ENCODE peak calls at places on chromosomes 13 and 19, in eight cellular contexts. O is GM23248, B is astrocyte, Z is PC-3, C is neural progenitor cell, D is H9, F is fibroblast of lung, S is HCT116. A is an unnamed sample. For H3K4me1 and H3K9me3, the result is how much of the 10 kb centered on the place peaks cover.

GRCh38 chr13:76009491-76009890 is 373.4 kb downstream of the LMO7 start:
- DNase-seq in D (no peak), O (no peak), C (no peak), F (peak), B (peak), S (no peak), Z (peak), A (no peak)

GRCh38 chr13:44230736-44231135 is 142.9 kb upstream of the SERP2 start:
- DNase-seq in F (no peak), C (no peak), S (no peak), D (no peak), Z (peak), B (peak), O (no peak), A (no peak)

GRCh38 chr19:7534531-7534980 is 961 bp upstream of the PNPLA6 start:
- DNase-seq in C (peak), S (no peak), O (peak), B (peak), F (peak), D (peak), Z (peak), A (peak)

GRCh38 chr13:111278711-111279110 is 41.7 kb upstream of the TEX29 start:
- DNase-seq in C (no peak), S (no peak), F (no peak), B (no peak), Z (no peak), D (no peak), O (no peak), A (no peak)

GRCh38 chr13:39531646-39532045 is 71.3 kb downstream of the LHFPL6 start:
- DNase-seq in F (peak), C (no peak), O (peak), B (peak), D (no peak), Z (peak), S (no peak), A (no peak)

GRCh38 chr13:112733661-112734379 is 44.0 kb downstream of the ATP11A start:
- DNase-seq in B (peak), S (no peak), C (peak), O (no peak), D (peak), Z (no peak), F (no peak), A (no peak)

GRCh38 chr13:73681779-73682178 is 452.4 kb downstream of the KLF12 start:
- DNase-seq in C (no peak), D (no peak), F (no peak), Z (no peak), O (no peak), S (no peak), B (no peak), A (no peak)

GRCh38 chr13:39900106-39900750 is 244.8 kb downstream of the COG6 start:
- DNase-seq in F (peak), D (no peak), B (peak), Z (no peak), S (no peak), O (no peak), C (no peak), A (no peak)

GRCh38 chr13:110226051-110226562 is 80.8 kb downstream of the COL4A1 start:
- DNase-seq in F (peak), O (no peak), B (peak), D (no peak), S (no peak), Z (no peak), C (no peak), A (no peak)

GRCh38 chr19:2810141-2811091 is 9.3 kb upstream of the ZNF554 start:
- DNase-seq in D (no peak), O (no peak), F (no peak), B (no peak), S (no peak), Z (no peak), C (no peak), A (no peak)

GRCh38 chr13:59012731-59013130 is 1151.0 kb downstream of the DIAPH3 start:
- DNase-seq in Z (no peak), D (peak), C (no peak), B (no peak), O (no peak), S (no peak), F (no peak), A (no peak)

GRCh38 chr19:43532571-43532961 is 422 bp upstream of the ZNF575 start:
- DNase-seq in C (no peak), S (peak), O (no peak), D (peak), Z (no peak), F (no peak), B (no peak), A (peak)

GRCh38 chr13:110923086-110923485 is 8.2 kb upstream of the ANKRD10 start:
- DNase-seq in B (no peak), Z (no peak), O (no peak), F (no peak), C (no peak), S (no peak), D (peak), A (no peak)

GRCh38 chr13:99926014-99926731 is 45.4 kb downstream of the ZIC5 start:
- DNase-seq in B (peak), S (peak), O (peak), C (no peak), D (no peak), F (peak), Z (peak), A (peak)

GRCh38 chr19:46783670-46784069 is 4.7 kb downstream of the SLC1A5 start:
- DNase-seq in D (no peak), S (no peak), O (no peak), F (no peak), B (no peak), Z (no peak), C (no peak), A (no peak)
- H3K9ac ChIP-seq in D (no peak), S (no peak), O (peak), F (no peak), B (peak), Z (no peak), C (no peak), A (peak)

GRCh38 chr19:16033136-16033530 is 43.2 kb upstream of the TPM4 start:
- DNase-seq in O (no peak), F (no peak), D (no peak), S (no peak), B (no peak), Z (no peak), C (no peak), A (no peak)
- H3K4me1 ChIP-seq in O (under half), F (under half), D (under half), S (under half), B (under half), Z (under half), C (under half), A (under half)

DNA sequence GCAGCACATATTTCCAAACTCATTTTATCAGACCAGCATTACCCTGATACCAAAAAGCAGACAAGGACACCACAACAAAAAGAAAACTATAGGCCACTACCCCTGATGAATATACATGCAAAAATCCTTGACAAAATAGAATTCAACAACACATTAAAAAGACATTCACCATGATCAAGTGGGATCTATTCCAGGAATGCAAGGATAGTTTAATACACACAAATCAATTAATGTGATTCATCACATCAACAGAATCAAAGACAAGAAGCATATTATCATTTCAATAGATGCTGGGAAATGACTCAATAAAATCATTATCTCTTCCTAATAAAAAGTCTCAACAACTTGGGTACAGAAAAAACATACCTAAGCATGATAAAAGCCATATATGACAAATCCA is 11.2 kb downstream of the ZNF347 start:
- DNase-seq in C (no peak), B (no peak), F (no peak), O (no peak), Z (no peak), D (no peak), S (no peak), A (no peak)
- H3K9me3 ChIP-seq in C (under half), B (under half), F (under half), O (under half), Z (under half), D (under half), S (under half), A (under half)

GRCh38 chr19:16901491-16902175 is 12.8 kb downstream of the F2RL3 start:
- DNase-seq in B (no peak), C (peak), Z (no peak), O (no peak), D (no peak), F (no peak), S (no peak), A (no peak)
- H3K9ac ChIP-seq in B (no peak), C (no peak), Z (no peak), O (no peak), D (no peak), F (no peak), S (no peak), A (no peak)

GRCh38 chr13:98295371-98295770 is 118.3 kb upstream of the RNF113B start:
- DNase-seq in F (peak), Z (no peak), C (no peak), B (no peak), O (peak), S (no peak), D (no peak), A (no peak)
- H3K4me1 ChIP-seq in F (under half), Z (under half), C (under half), B (under half), O (under half), S (under half), D (under half), A (under half)

GRCh38 chr19:11873762-11874161 is 13.8 kb upstream of the ZNF69 start:
- DNase-seq in B (no peak), D (no peak), S (no peak), C (no peak), Z (no peak), F (no peak), O (no peak), A (no peak)

GRCh38 chr19:11872624-11873023 is 15.0 kb upstream of the ZNF69 start:
- DNase-seq in S (no peak), C (no peak), O (no peak), F (no peak), D (no peak), Z (no peak), B (no peak), A (no peak)

DNA sequence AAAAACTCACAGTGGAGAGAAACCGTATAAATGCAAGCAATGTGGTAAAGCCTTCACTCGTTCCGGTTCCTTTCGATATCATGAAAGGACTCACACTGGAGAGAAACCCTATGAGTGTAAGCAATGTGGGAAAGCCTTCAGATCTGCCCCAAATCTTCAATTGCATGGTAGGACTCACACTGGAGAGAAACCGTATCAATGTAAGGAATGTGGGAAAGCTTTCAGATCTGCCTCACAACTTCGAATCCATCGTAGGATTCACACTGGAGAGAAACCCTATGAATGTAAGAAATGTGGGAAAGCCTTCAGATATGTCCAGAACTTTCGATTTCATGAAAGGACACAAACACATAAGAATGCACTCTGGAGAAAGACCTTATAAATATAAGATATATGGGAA is 19.4 kb upstream of the ZNF69 start:
- DNase-seq in Z (no peak), D (no peak), C (no peak), B (no peak), S (no peak), F (peak), O (no peak), A (no peak)
- H3K9me3 ChIP-seq in Z (half or more), D (half or more), C (under half), B (half or more), S (under half), F (under half), O (under half), A (under half)

DNA sequence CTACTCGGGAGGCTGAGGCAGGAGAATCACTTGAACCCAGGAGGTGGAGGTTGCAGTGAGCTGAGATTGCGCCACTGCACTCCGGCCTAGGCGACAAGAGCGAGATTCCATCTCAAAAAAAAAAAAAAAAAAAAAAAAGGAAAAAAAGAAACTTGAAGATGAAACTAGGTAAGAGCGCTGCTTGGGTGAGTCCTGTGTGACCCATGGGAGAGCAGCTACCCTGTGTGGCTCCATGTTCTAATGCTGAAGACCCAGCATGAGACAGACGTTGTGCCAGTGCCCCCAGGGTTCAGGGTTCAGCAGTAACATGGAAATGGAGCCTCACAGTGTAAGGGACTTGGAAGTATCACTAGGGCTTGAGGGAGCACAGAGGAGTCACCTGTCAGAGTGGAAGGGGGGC is 5.9 kb downstream of the ZNF784 start:
- DNase-seq in S (no peak), C (no peak), F (no peak), Z (no peak), B (no peak), O (no peak), D (no peak), A (no peak)
- H3K9ac ChIP-seq in S (no peak), C (no peak), F (no peak), Z (no peak), B (no peak), O (no peak), D (no peak), A (no peak)